ENCODE peak calls at places on chromosome X, in ten cellular contexts. D is midbrain, W is fibroblast of mammary gland, G is tibial nerve, L is GF-D8, A is NCI-H2081, V is retinal pigment epithelial cell, S is cerebellar cortex, Z is stomach, P is body of pancreas. B is an unnamed sample.

GRCh38 chrX:106726485-106727437 is at the start of gene RNF128:
- DNase-seq in D (no peak), W (peak), G (no peak), L (no peak), A (peak), V (no peak), S (peak), Z (peak), P (peak), B (peak)

GRCh38 chrX:103503163-103503852 is 16.0 kb downstream of the RAB40A start:
- DNase-seq in D (no peak), W (peak), G (no peak), L (no peak), A (no peak), V (no peak), S (no peak), Z (no peak), P (no peak), B (no peak)

GRCh38 chrX:97841544-97842179 is 958.0 kb downstream of the RPA4 start:
- DNase-seq in D (no peak), W (no peak), G (no peak), L (no peak), A (no peak), V (no peak), S (no peak), Z (no peak), P (no peak), B (no peak)

GRCh38 chrX:68945603-68946228 is 116.9 kb downstream of the EFNB1 start:
- DNase-seq in D (no peak), W (peak), G (no peak), L (no peak), A (no peak), V (no peak), S (no peak), Z (no peak), P (no peak), B (no peak)

GRCh38 chrX:103175944-103176753 is 38.8 kb upstream of the BEX4 start:
- DNase-seq in D (peak), W (peak), G (peak), L (no peak), A (peak), V (no peak), S (peak), Z (peak), P (peak), B (no peak)

GRCh38 chrX:155330992-155331391 is 3.4 kb downstream of the CLIC2 start:
- DNase-seq in D (no peak), W (no peak), G (no peak), L (no peak), A (no peak), V (no peak), S (no peak), Z (no peak), P (no peak), B (no peak)

GRCh38 chrX:2629316-2630168 is 61.6 kb upstream of the CD99 start:
- DNase-seq in D (no peak), W (no peak), G (no peak), L (no peak), A (no peak), V (no peak), S (no peak), Z (no peak), P (no peak), B (no peak)

GRCh38 chrX:13254076-13254785 is 65.6 kb downstream of the ATXN3L start:
- DNase-seq in D (no peak), W (peak), G (no peak), L (peak), A (no peak), V (no peak), S (no peak), Z (no peak), P (peak), B (no peak)

GRCh38 chrX:132539611-132540010 is 50.8 kb upstream of the MBNL3 start:
- DNase-seq in D (no peak), W (no peak), G (no peak), L (no peak), A (no peak), V (no peak), S (no peak), Z (no peak), P (no peak), B (no peak)

GRCh38 chrX:108731144-108731543 is 5.2 kb downstream of the IRS4 start:
- DNase-seq in D (no peak), W (no peak), G (no peak), L (no peak), A (no peak), V (no peak), S (no peak), Z (no peak), P (no peak), B (no peak)

B was measured in DMS153.